ENCODE peak calls at places on chromosomes 7 and 10, in ten cellular contexts. One of them, this sample, is unnamed. For H3K27me3, the result is how much of the 10 kb centered on the place peaks cover.

GRCh38 chr10:103554488-103555320 is 61.2 kb downstream of the NEURL1 start:
- DNase-seq in left ventricle myocardium inferior: peak
- DNase-seq in Karpas-422: peak
- DNase-seq in lung: no peak
- DNase-seq in dorsolateral prefrontal cortex: peak
- DNase-seq in thoracic aorta: no peak
- DNase-seq in CD8-positive, alpha-beta memory T cell: no peak
- DNase-seq in heart left ventricle: peak
- DNase-seq in AG04450: peak
- DNase-seq in IMR-90: peak
- DNase-seq in this sample: peak

GRCh38 chr7:133978502-133979295 is 148.4 kb upstream of the LRGUK start:
- DNase-seq in left ventricle myocardium inferior: no peak
- DNase-seq in Karpas-422: no peak
- DNase-seq in lung: no peak
- DNase-seq in dorsolateral prefrontal cortex: no peak
- DNase-seq in thoracic aorta: no peak
- DNase-seq in CD8-positive, alpha-beta memory T cell: no peak
- DNase-seq in heart left ventricle: no peak
- DNase-seq in AG04450: no peak
- DNase-seq in IMR-90: no peak
- DNase-seq in this sample: no peak

GRCh38 chr10:61821153-61821552 is 80.3 kb upstream of the ARID5B start:
- DNase-seq in left ventricle myocardium inferior: no peak
- DNase-seq in Karpas-422: no peak
- DNase-seq in lung: no peak
- DNase-seq in dorsolateral prefrontal cortex: no peak
- DNase-seq in thoracic aorta: no peak
- DNase-seq in CD8-positive, alpha-beta memory T cell: no peak
- DNase-seq in heart left ventricle: no peak
- DNase-seq in AG04450: no peak
- DNase-seq in IMR-90: no peak
- DNase-seq in this sample: no peak

GRCh38 chr10:80104066-80104926 is 25.8 kb downstream of the TMEM254 start:
- DNase-seq in left ventricle myocardium inferior: no peak
- DNase-seq in Karpas-422: no peak
- DNase-seq in lung: no peak
- DNase-seq in dorsolateral prefrontal cortex: no peak
- DNase-seq in thoracic aorta: no peak
- DNase-seq in CD8-positive, alpha-beta memory T cell: no peak
- DNase-seq in heart left ventricle: no peak
- DNase-seq in AG04450: peak
- DNase-seq in IMR-90: peak
- DNase-seq in this sample: no peak

GRCh38 chr10:11626071-11626470 is 14.6 kb upstream of the USP6NL start:
- DNase-seq in left ventricle myocardium inferior: no peak
- DNase-seq in Karpas-422: no peak
- DNase-seq in lung: no peak
- DNase-seq in dorsolateral prefrontal cortex: no peak
- DNase-seq in thoracic aorta: no peak
- DNase-seq in CD8-positive, alpha-beta memory T cell: no peak
- DNase-seq in heart left ventricle: no peak
- DNase-seq in AG04450: no peak
- DNase-seq in IMR-90: no peak
- DNase-seq in this sample: no peak

GRCh38 chr7:54354436-54354835 is 187.7 kb upstream of the VSTM2A start:
- DNase-seq in left ventricle myocardium inferior: no peak
- DNase-seq in Karpas-422: no peak
- DNase-seq in lung: no peak
- DNase-seq in dorsolateral prefrontal cortex: no peak
- DNase-seq in thoracic aorta: no peak
- DNase-seq in CD8-positive, alpha-beta memory T cell: no peak
- DNase-seq in heart left ventricle: no peak
- DNase-seq in AG04450: no peak
- DNase-seq in IMR-90: no peak
- DNase-seq in this sample: no peak

GRCh38 chr7:94440460-94441039 is 45.9 kb downstream of the COL1A2 start:
- DNase-seq in left ventricle myocardium inferior: no peak
- DNase-seq in Karpas-422: no peak
- DNase-seq in lung: no peak
- DNase-seq in dorsolateral prefrontal cortex: no peak
- DNase-seq in thoracic aorta: no peak
- DNase-seq in CD8-positive, alpha-beta memory T cell: no peak
- DNase-seq in heart left ventricle: no peak
- DNase-seq in AG04450: no peak
- DNase-seq in IMR-90: peak
- DNase-seq in this sample: no peak

GRCh38 chr7:110922906-110923305 is 168.0 kb upstream of the LRRN3 start:
- DNase-seq in left ventricle myocardium inferior: no peak
- DNase-seq in Karpas-422: no peak
- DNase-seq in lung: no peak
- DNase-seq in dorsolateral prefrontal cortex: no peak
- DNase-seq in thoracic aorta: no peak
- DNase-seq in CD8-positive, alpha-beta memory T cell: no peak
- DNase-seq in heart left ventricle: no peak
- DNase-seq in AG04450: no peak
- DNase-seq in IMR-90: peak
- DNase-seq in this sample: no peak

GRCh38 chr7:124662937-124663336 is 102.7 kb downstream of the GPR37 start:
- DNase-seq in left ventricle myocardium inferior: no peak
- DNase-seq in Karpas-422: no peak
- DNase-seq in lung: no peak
- DNase-seq in dorsolateral prefrontal cortex: no peak
- DNase-seq in thoracic aorta: no peak
- DNase-seq in CD8-positive, alpha-beta memory T cell: no peak
- DNase-seq in heart left ventricle: no peak
- DNase-seq in AG04450: no peak
- DNase-seq in IMR-90: no peak
- DNase-seq in this sample: no peak

GRCh38 chr7:102220929-102221850 is 65.5 kb upstream of the SH2B2 start:
- DNase-seq in left ventricle myocardium inferior: no peak
- DNase-seq in Karpas-422: peak
- DNase-seq in lung: no peak
- DNase-seq in dorsolateral prefrontal cortex: no peak
- DNase-seq in thoracic aorta: no peak
- DNase-seq in CD8-positive, alpha-beta memory T cell: no peak
- DNase-seq in heart left ventricle: no peak
- DNase-seq in AG04450: peak
- DNase-seq in IMR-90: peak
- DNase-seq in this sample: peak

GRCh38 chr10:113618338-113618737 is 45.5 kb downstream of the NRAP start:
- DNase-seq in left ventricle myocardium inferior: no peak
- DNase-seq in Karpas-422: no peak
- DNase-seq in lung: no peak
- DNase-seq in dorsolateral prefrontal cortex: no peak
- DNase-seq in thoracic aorta: no peak
- DNase-seq in CD8-positive, alpha-beta memory T cell: no peak
- DNase-seq in heart left ventricle: no peak
- DNase-seq in AG04450: no peak
- DNase-seq in IMR-90: no peak
- DNase-seq in this sample: no peak

GRCh38 chr10:113619401-113619800 is 44.4 kb downstream of the NRAP start:
- DNase-seq in left ventricle myocardium inferior: no peak
- DNase-seq in Karpas-422: no peak
- DNase-seq in lung: no peak
- DNase-seq in dorsolateral prefrontal cortex: no peak
- DNase-seq in thoracic aorta: no peak
- DNase-seq in CD8-positive, alpha-beta memory T cell: no peak
- DNase-seq in heart left ventricle: no peak
- DNase-seq in AG04450: no peak
- DNase-seq in IMR-90: no peak
- DNase-seq in this sample: no peak

GRCh38 chr10:113614304-113614703 is 49.5 kb downstream of the NRAP start:
- DNase-seq in left ventricle myocardium inferior: no peak
- DNase-seq in Karpas-422: no peak
- DNase-seq in lung: no peak
- DNase-seq in dorsolateral prefrontal cortex: no peak
- DNase-seq in thoracic aorta: no peak
- DNase-seq in CD8-positive, alpha-beta memory T cell: no peak
- DNase-seq in heart left ventricle: no peak
- DNase-seq in AG04450: no peak
- DNase-seq in IMR-90: no peak
- DNase-seq in this sample: no peak

GRCh38 chr10:113616244-113617074 is 47.4 kb downstream of the NRAP start:
- DNase-seq in left ventricle myocardium inferior: no peak
- DNase-seq in Karpas-422: peak
- DNase-seq in lung: no peak
- DNase-seq in dorsolateral prefrontal cortex: no peak
- DNase-seq in thoracic aorta: no peak
- DNase-seq in CD8-positive, alpha-beta memory T cell: no peak
- DNase-seq in heart left ventricle: no peak
- DNase-seq in AG04450: no peak
- DNase-seq in IMR-90: no peak
- DNase-seq in this sample: peak

GRCh38 chr10:113617086-113617485 is 46.8 kb downstream of the NRAP start:
- DNase-seq in left ventricle myocardium inferior: no peak
- DNase-seq in Karpas-422: no peak
- DNase-seq in lung: no peak
- DNase-seq in dorsolateral prefrontal cortex: no peak
- DNase-seq in thoracic aorta: no peak
- DNase-seq in CD8-positive, alpha-beta memory T cell: no peak
- DNase-seq in heart left ventricle: no peak
- DNase-seq in AG04450: no peak
- DNase-seq in IMR-90: no peak
- DNase-seq in this sample: no peak
- H3K4me3 ChIP-seq in left ventricle myocardium inferior: no peak
- H3K4me3 ChIP-seq in Karpas-422: no peak
- H3K4me3 ChIP-seq in lung: no peak
- H3K4me3 ChIP-seq in dorsolateral prefrontal cortex: no peak
- H3K4me3 ChIP-seq in thoracic aorta: no peak
- H3K4me3 ChIP-seq in CD8-positive, alpha-beta memory T cell: no peak
- H3K4me3 ChIP-seq in heart left ventricle: no peak
- H3K4me3 ChIP-seq in AG04450: no peak
- H3K4me3 ChIP-seq in IMR-90: no peak
- H3K4me3 ChIP-seq in this sample: no peak

GRCh38 chr10:97874332-97874731 is 24.7 kb downstream of the GOLGA7B start:
- DNase-seq in left ventricle myocardium inferior: no peak
- DNase-seq in Karpas-422: no peak
- DNase-seq in lung: no peak
- DNase-seq in dorsolateral prefrontal cortex: no peak
- DNase-seq in thoracic aorta: no peak
- DNase-seq in CD8-positive, alpha-beta memory T cell: no peak
- DNase-seq in heart left ventricle: no peak
- DNase-seq in AG04450: no peak
- DNase-seq in IMR-90: no peak
- DNase-seq in this sample: no peak
- H3K27me3 ChIP-seq in left ventricle myocardium inferior: under half
- H3K27me3 ChIP-seq in Karpas-422: under half
- H3K27me3 ChIP-seq in lung: under half
- H3K27me3 ChIP-seq in dorsolateral prefrontal cortex: under half
- H3K27me3 ChIP-seq in thoracic aorta: under half
- H3K27me3 ChIP-seq in CD8-positive, alpha-beta memory T cell: under half
- H3K27me3 ChIP-seq in heart left ventricle: under half
- H3K27me3 ChIP-seq in AG04450: under half
- H3K27me3 ChIP-seq in IMR-90: under half
- H3K27me3 ChIP-seq in this sample: under half

DNA sequence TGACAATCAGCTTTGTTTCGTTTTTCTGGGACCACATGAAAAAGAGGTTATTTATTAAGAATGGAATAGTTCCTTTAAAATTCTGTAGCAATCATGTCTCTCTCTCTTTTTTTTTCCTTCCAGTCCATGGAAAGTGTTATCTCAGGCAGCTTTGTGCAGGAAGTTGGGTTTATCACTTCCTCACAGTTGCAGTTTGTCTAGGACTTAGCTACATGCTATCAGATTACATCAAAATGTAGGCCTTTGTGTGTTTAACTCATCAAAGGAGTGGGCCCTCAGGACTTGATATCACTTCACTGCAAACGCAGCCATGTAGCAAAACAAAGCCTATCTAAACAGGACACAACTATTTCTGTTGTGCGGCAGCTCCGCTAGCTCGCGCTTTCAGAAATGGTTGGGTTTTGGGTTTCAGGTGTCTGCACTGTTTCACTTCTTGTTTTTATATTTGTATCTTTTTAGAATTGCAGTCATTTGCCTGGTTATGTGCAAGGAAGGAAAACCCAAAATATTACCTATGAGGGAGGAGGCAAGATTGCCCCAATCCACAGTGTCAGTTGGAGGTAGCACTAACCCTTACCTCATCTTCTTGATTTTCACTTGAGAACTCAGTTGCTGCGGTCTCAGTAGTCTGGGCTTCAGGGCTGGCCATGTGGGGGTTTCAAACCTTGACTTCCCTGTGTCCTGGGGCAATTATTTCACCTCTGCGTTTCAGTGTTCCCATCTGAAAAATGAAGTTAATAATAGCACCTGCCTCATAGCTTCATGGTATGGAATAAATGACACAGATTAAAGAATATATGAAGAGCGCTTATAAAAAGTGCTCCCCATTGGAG is 66.7 kb downstream of the HHEX start:
- DNase-seq in left ventricle myocardium inferior: no peak
- DNase-seq in Karpas-422: peak
- DNase-seq in lung: no peak
- DNase-seq in dorsolateral prefrontal cortex: no peak
- DNase-seq in thoracic aorta: no peak
- DNase-seq in CD8-positive, alpha-beta memory T cell: no peak
- DNase-seq in heart left ventricle: no peak
- DNase-seq in AG04450: no peak
- DNase-seq in IMR-90: peak
- DNase-seq in this sample: peak
- H3K4me3 ChIP-seq in left ventricle myocardium inferior: peak
- H3K4me3 ChIP-seq in Karpas-422: peak
- H3K4me3 ChIP-seq in lung: no peak
- H3K4me3 ChIP-seq in dorsolateral prefrontal cortex: no peak
- H3K4me3 ChIP-seq in thoracic aorta: peak
- H3K4me3 ChIP-seq in CD8-positive, alpha-beta memory T cell: no peak
- H3K4me3 ChIP-seq in heart left ventricle: no peak
- H3K4me3 ChIP-seq in AG04450: no peak
- H3K4me3 ChIP-seq in IMR-90: no peak
- H3K4me3 ChIP-seq in this sample: no peak

GRCh38 chr10:16907720-16908119 is 90.5 kb upstream of the RSU1 start:
- DNase-seq in left ventricle myocardium inferior: no peak
- DNase-seq in Karpas-422: no peak
- DNase-seq in lung: no peak
- DNase-seq in dorsolateral prefrontal cortex: no peak
- DNase-seq in thoracic aorta: no peak
- DNase-seq in CD8-positive, alpha-beta memory T cell: no peak
- DNase-seq in heart left ventricle: no peak
- DNase-seq in AG04450: no peak
- DNase-seq in IMR-90: no peak
- DNase-seq in this sample: no peak
- H3K27me3 ChIP-seq in left ventricle myocardium inferior: under half
- H3K27me3 ChIP-seq in Karpas-422: under half
- H3K27me3 ChIP-seq in lung: under half
- H3K27me3 ChIP-seq in dorsolateral prefrontal cortex: under half
- H3K27me3 ChIP-seq in thoracic aorta: under half
- H3K27me3 ChIP-seq in CD8-positive, alpha-beta memory T cell: under half
- H3K27me3 ChIP-seq in heart left ventricle: under half
- H3K27me3 ChIP-seq in AG04450: under half
- H3K27me3 ChIP-seq in IMR-90: under half
- H3K27me3 ChIP-seq in this sample: under half